ENCODE peak calls at places on chromosome 1, in nine cellular contexts. A, E, W, D, V, F, I, N and T are unnamed samples. For H3K27me3, the result is how much of the 10 kb centered on the place peaks cover.

GRCh38 chr1:65069186-65069585 is 78.8 kb upstream of the AK4 start:
- DNase-seq in V (no peak), E (no peak), I (no peak), N (no peak), D (no peak), W (no peak), A (no peak), F (no peak), T (no peak)

GRCh38 chr1:225691377-225691776 is 38.5 kb upstream of the ENAH start:
- DNase-seq in V (no peak), N (no peak), A (no peak), E (no peak), W (no peak), F (no peak), D (no peak), I (no peak), T (no peak)

GRCh38 chr1:64540265-64540791 is 70.4 kb downstream of the CACHD1 start:
- DNase-seq in F (no peak), N (peak), D (no peak), I (no peak), V (peak), E (no peak), W (no peak), A (no peak), T (no peak)

GRCh38 chr1:3912809-3913685 is 13.0 kb upstream of the C1orf174 start:
- DNase-seq in I (peak), W (peak), D (no peak), A (no peak), E (no peak), V (peak), N (no peak), F (no peak), T (no peak)

GRCh38 chr1:17188217-17188616 is 16.7 kb upstream of the PADI1 start:
- DNase-seq in V (no peak), W (no peak), N (no peak), F (no peak), D (no peak), I (no peak), A (no peak), E (no peak), T (no peak)

GRCh38 chr1:6690186-6690585 is 11.4 kb downstream of the DNAJC11 start:
- DNase-seq in E (no peak), W (no peak), A (no peak), V (no peak), N (no peak), F (no peak), D (no peak), I (no peak), T (no peak)

GRCh38 chr1:203765029-203765837 is at the start of gene LAX1:
- DNase-seq in F (no peak), W (no peak), A (no peak), E (no peak), N (peak), I (peak), D (no peak), V (no peak), T (no peak)

GRCh38 chr1:162397039-162397448 is 14.9 kb downstream of the SH2D1B start:
- DNase-seq in F (no peak), D (no peak), N (no peak), A (no peak), E (no peak), V (no peak), W (no peak), I (no peak), T (no peak)

GRCh38 chr1:232476538-232476950 is 153.4 kb downstream of the SIPA1L2 start:
- DNase-seq in I (no peak), N (no peak), E (no peak), F (no peak), V (no peak), A (no peak), W (no peak), D (no peak), T (no peak)

GRCh38 chr1:57086141-57086540 is 120.3 kb upstream of the C8B start:
- DNase-seq in D (no peak), A (no peak), V (no peak), N (no peak), I (no peak), W (no peak), E (no peak), F (no peak), T (no peak)

GRCh38 chr1:20666804-20667203 is 5.6 kb upstream of the DDOST start:
- DNase-seq in I (no peak), F (no peak), V (peak), W (peak), A (no peak), N (peak), E (no peak), D (no peak), T (no peak)

GRCh38 chr1:78303620-78304019 is 187.2 kb upstream of the PTGFR start:
- DNase-seq in F (no peak), D (no peak), W (no peak), I (no peak), V (no peak), N (peak), A (peak), E (peak), T (peak)

GRCh38 chr1:200243042-200243437 is 166.8 kb downstream of the ZNF281 start:
- DNase-seq in V (no peak), N (no peak), W (no peak), F (no peak), D (no peak), I (no peak), A (no peak), E (no peak), T (no peak)

GRCh38 chr1:236313412-236313811 is 31.7 kb upstream of the ERO1B start:
- DNase-seq in N (no peak), I (no peak), V (no peak), W (no peak), D (no peak), A (no peak), E (no peak), F (no peak), T (no peak)

GRCh38 chr1:9688599-9688998 is 37.1 kb downstream of the PIK3CD start:
- DNase-seq in E (no peak), I (no peak), N (no peak), V (no peak), D (no peak), F (no peak), A (no peak), W (no peak), T (no peak)
- H3K27me3 ChIP-seq in E (under half), I (under half), N (under half), V (under half), D (under half), F (under half), A (under half), W (under half), T (under half)

GRCh38 chr1:212703991-212704564 is 4.4 kb upstream of the BATF3 start:
- DNase-seq in V (no peak), A (no peak), D (no peak), W (no peak), I (no peak), F (no peak), E (no peak), N (no peak), T (no peak)
- H3K27me3 ChIP-seq in V (under half), A (under half), D (half or more), W (under half), I (under half), F (under half), E (under half), N (under half), T (under half)

DNA sequence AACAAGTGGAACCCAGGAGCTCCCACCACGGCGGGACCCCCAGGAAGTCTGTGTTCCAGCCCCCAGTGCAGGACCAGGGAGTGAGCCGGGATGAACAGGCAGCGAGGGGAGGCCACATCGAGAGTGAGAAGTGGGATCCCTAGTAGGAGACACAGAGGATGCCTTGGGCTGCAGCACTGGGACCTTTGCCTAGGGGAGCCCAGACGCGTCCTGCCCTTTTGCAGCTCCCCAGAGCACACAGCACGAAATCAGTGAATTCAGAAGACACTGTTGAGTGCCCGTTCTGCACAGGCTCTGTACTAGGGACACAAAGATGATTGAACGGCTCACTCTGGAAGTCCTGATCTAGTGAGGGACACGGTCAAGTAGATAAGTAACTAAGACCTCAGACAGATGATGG is 23.5 kb downstream of the TRIM67 start:
- DNase-seq in I (no peak), A (no peak), N (no peak), D (no peak), F (no peak), V (no peak), E (no peak), W (no peak), T (no peak)
- H3K27me3 ChIP-seq in I (under half), A (half or more), N (under half), D (under half), F (under half), V (under half), E (under half), W (under half), T (under half)

GRCh38 chr1:110112656-110113055 is 413 bp downstream of the UBL4B start:
- DNase-seq in D (no peak), W (no peak), A (no peak), I (no peak), N (no peak), V (no peak), E (no peak), F (no peak), T (no peak)

GRCh38 chr1:110113551-110113950 is 1.3 kb downstream of the UBL4B start:
- DNase-seq in V (no peak), A (no peak), E (no peak), I (no peak), F (no peak), N (no peak), W (no peak), D (no peak), T (no peak)

GRCh38 chr1:110111081-110111480 is 1.2 kb upstream of the UBL4B start:
- DNase-seq in N (no peak), I (no peak), V (peak), A (no peak), W (no peak), F (no peak), D (peak), E (no peak), T (no peak)

GRCh38 chr1:110114173-110114572 is 1.9 kb downstream of the UBL4B start:
- DNase-seq in I (no peak), N (no peak), A (no peak), W (no peak), F (no peak), V (no peak), E (no peak), D (no peak), T (no peak)

DNA sequence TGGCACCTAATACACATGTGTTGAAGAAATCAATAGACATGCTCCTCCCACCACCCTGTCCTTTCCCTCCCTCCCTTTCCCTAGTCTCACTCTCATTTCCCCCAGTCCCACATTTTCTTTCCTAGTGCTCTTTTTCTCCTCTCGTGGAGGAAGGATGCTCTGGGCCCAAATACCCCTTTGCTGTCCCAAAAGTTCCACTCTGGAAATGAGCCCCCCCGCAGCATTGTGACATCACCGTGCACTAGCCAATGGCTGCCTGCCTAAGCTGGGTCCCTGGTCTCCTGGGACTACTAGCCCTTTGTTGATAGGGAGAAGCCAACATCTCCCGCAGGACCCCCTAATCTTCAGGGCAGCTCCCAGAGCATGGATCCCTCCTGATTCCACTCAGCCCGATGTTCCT is at the start of gene UBL4B:
- DNase-seq in F (no peak), E (no peak), D (no peak), V (no peak), W (no peak), I (no peak), A (no peak), N (no peak), T (no peak)
- H3K27me3 ChIP-seq in F (under half), E (under half), D (under half), V (under half), W (under half), I (under half), A (half or more), N (under half), T (under half)